ENCODE peak calls at places on chromosomes 4 and X, in six cellular contexts. H is fibroblast of pulmonary artery, A is DND-41, T is astrocyte of the spinal cord, Q is hepatocyte, Y is uterus. V is an unnamed sample.

GRCh38 chr4:23225024-23225423 is 532.3 kb downstream of the GBA3 start:
- DNase-seq in H (no peak), A (no peak), T (no peak), Q (no peak), Y (no peak), V (no peak)

GRCh38 chr4:169377367-169377766 is 106.6 kb upstream of the SH3RF1 start:
- DNase-seq in H (no peak), A (no peak), T (no peak), Q (no peak), Y (no peak), V (no peak)

GRCh38 chr4:137267024-137267423 is 265.3 kb downstream of the PCDH18 start:
- DNase-seq in H (peak), A (no peak), T (peak), Q (no peak), Y (no peak), V (no peak)

GRCh38 chrX:53997751-53998150 is 46.5 kb downstream of the PHF8 start:
- DNase-seq in H (no peak), A (no peak), T (no peak), Q (peak), Y (no peak), V (no peak)

GRCh38 chr4:141642068-141642467 is 5.7 kb downstream of the IL15 start:
- DNase-seq in H (no peak), A (no peak), T (no peak), Q (no peak), Y (no peak), V (no peak)

GRCh38 chr4:138301536-138301935 is 59.4 kb upstream of the SLC7A11 start:
- DNase-seq in H (no peak), A (no peak), T (no peak), Q (peak), Y (no peak), V (no peak)

GRCh38 chrX:38701073-38701472 is 100.2 kb upstream of the MID1IP1 start:
- DNase-seq in H (no peak), A (no peak), T (no peak), Q (no peak), Y (no peak), V (no peak)

GRCh38 chr4:108118505-108118904 is 50.2 kb downstream of the LEF1 start:
- DNase-seq in H (no peak), A (no peak), T (peak), Q (peak), Y (no peak), V (no peak)

GRCh38 chr4:70992354-70992753 is 1.1 kb upstream of the DCK start:
- DNase-seq in H (no peak), A (no peak), T (no peak), Q (peak), Y (no peak), V (no peak)

GRCh38 chr4:119059221-119059620 is 76.4 kb upstream of the MYOZ2 start:
- DNase-seq in H (no peak), A (no peak), T (no peak), Q (no peak), Y (no peak), V (no peak)

GRCh38 chrX:22952011-22952410 is 47.7 kb upstream of the DDX53 start:
- DNase-seq in H (peak), A (no peak), T (peak), Q (peak), Y (no peak), V (no peak)

GRCh38 chr4:5919044-5919443 is 26.2 kb upstream of the CRMP1 start:
- DNase-seq in H (no peak), A (no peak), T (no peak), Q (no peak), Y (no peak), V (no peak)

GRCh38 chr4:184668511-184669114 is 19.1 kb downstream of the PRIMPOL start:
- DNase-seq in H (peak), A (no peak), T (no peak), Q (no peak), Y (no peak), V (no peak)

GRCh38 chrX:139025822-139026221 is 314.3 kb upstream of the FGF13 start:
- DNase-seq in H (no peak), A (no peak), T (no peak), Q (no peak), Y (no peak), V (no peak)

GRCh38 chr4:18248611-18249010 is 227.1 kb upstream of the LCORL start:
- DNase-seq in H (no peak), A (no peak), T (no peak), Q (no peak), Y (no peak), V (no peak)

GRCh38 chr4:7186516-7187296 is 5.6 kb upstream of the SORCS2 start:
- DNase-seq in H (no peak), A (no peak), T (no peak), Q (no peak), Y (peak), V (no peak)

GRCh38 chr4:77342170-77342810 is 185.3 kb downstream of the CCNG2 start:
- DNase-seq in H (no peak), A (no peak), T (no peak), Q (peak), Y (no peak), V (no peak)

GRCh38 chrX:132009344-132009743 is 13.8 kb upstream of the STK26 start:
- DNase-seq in H (no peak), A (no peak), T (no peak), Q (no peak), Y (no peak), V (no peak)

GRCh38 chrX:132001127-132001526 is 22.0 kb upstream of the STK26 start:
- DNase-seq in H (no peak), A (no peak), T (no peak), Q (no peak), Y (no peak), V (no peak)

GRCh38 chrX:132004728-132005127 is 18.4 kb upstream of the STK26 start:
- DNase-seq in H (no peak), A (no peak), T (no peak), Q (no peak), Y (no peak), V (no peak)
- TF ChIP-seq CTCF in H (no peak), A (no peak), T (no peak), Q (no peak), Y (no peak), V (no peak)

GRCh38 chrX:119790977-119791436 is 423 bp downstream of the RPL39 start:
- DNase-seq in H (peak), A (peak), T (peak), Q (peak), Y (peak), V (no peak)
- TF ChIP-seq CTCF in H (peak), A (peak), T (peak), Q (peak), Y (no peak), V (peak)

DNA sequence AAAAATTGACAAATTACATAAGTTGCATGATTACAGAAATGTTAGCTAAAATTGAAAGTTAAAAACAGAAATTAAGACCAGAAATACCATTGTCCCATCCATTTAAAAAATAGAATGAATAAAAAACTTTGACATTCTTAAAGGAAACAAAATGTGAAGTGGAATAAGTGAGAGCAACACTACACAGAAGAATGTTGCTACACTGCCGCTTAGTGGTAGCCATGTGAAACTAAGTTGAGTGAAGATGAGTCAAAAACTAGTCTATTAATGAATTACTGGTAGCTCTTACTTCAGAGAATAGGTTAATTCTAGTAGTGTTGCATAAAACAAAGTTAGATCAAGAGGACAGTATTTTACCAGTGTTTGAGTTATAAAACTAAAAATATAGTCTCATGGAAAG is 571.0 kb upstream of the KLHL4 start:
- DNase-seq in H (peak), A (no peak), T (no peak), Q (peak), Y (no peak), V (no peak)
- TF ChIP-seq CTCF in H (peak), A (peak), T (peak), Q (peak), Y (no peak), V (no peak)

DNA sequence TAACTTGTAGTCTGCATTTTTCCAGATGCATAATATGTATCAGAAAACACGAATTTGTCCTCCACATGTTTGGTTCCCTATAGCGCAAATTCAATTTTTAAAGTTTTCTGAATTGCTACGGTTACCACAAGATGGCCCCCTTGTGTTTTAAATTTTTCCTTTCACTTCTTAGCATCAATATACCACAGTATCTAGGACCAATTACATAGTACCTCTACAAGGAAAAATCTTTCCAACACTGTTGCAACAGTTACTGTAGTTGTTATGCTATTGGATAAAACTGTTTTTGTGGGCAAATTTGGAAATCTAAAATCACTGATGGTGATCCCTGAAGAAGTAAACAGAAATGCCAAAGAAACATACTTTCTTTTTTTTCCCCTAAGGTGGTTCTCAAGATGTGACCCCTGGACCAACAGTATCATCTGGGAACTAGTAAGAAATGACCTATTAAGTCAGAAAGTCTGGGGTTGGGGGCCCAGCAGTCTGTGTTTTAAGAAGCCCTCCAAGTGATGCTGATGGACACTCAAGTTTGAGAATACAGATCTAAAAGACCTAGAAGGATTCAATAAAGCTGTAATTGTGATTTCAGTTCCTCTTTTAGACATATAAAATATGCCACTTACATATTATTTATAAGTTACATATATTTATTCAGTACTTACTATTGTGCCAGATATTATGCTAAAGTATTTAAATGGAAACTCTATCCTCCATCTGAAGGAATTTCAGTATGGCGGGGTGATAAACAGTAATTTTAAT is 3.1 kb downstream of the ZGRF1 start:
- DNase-seq in H (peak), A (no peak), T (peak), Q (peak), Y (no peak), V (no peak)
- TF ChIP-seq CTCF in H (peak), A (peak), T (peak), Q (peak), Y (peak), V (peak)

GRCh38 chr4:170497729-170498128 is 408.0 kb upstream of the AADAT start:
- DNase-seq in H (no peak), A (no peak), T (no peak), Q (no peak), Y (no peak), V (no peak)

GRCh38 chr4:170491981-170492380 is 402.2 kb upstream of the AADAT start:
- DNase-seq in H (no peak), A (no peak), T (no peak), Q (no peak), Y (no peak), V (no peak)

DNA sequence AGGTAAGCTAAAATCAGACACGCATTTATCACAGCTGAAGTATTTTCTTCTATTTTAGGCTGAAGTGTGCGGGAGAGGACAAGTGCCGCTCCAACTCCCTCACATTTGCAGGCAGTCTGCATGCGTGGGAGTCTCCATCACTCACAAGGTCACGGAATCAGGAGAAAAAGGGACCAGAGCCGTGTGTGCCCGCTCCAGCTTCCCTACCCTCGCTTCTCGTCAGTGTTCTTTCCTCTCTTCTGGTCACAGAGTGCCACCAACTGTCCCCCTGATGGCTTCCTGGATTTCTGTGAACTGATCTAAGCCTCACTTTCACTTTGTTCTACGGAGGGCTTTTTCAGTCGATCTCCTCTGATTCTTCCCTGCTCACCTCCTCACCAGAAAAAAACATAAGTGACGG is 407.3 kb upstream of the AADAT start:
- DNase-seq in H (no peak), A (peak), T (no peak), Q (no peak), Y (no peak), V (no peak)
- TF ChIP-seq CTCF in H (no peak), A (peak), T (no peak), Q (no peak), Y (no peak), V (no peak)

DNA sequence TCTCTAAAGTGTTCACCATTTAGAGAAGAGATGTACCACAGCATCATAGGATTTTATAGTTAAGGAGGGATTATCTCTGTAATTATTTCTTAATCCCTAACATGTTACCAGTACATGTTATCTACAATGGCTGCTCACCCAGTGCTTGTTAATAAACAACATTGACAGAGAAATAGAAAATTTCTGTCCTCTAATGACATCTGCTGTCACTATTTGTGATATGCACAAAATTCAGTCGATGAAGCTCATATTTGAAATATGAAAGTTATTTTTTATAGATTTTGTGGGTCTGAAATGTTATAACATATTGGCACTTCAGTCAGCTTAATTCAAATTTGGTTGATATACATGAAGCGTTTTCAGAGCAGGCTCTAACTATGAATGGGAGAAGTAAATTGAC is 48.8 kb upstream of the GRXCR1 start:
- DNase-seq in H (no peak), A (no peak), T (no peak), Q (no peak), Y (no peak), V (no peak)
- TF ChIP-seq CTCF in H (no peak), A (no peak), T (no peak), Q (no peak), Y (no peak), V (no peak)

GRCh38 chr4:115850799-115851509 is 737.5 kb upstream of the NDST4 start:
- DNase-seq in H (no peak), A (no peak), T (no peak), Q (no peak), Y (no peak), V (no peak)

GRCh38 chr4:115852767-115853091 is 739.3 kb upstream of the NDST4 start:
- DNase-seq in H (no peak), A (no peak), T (no peak), Q (no peak), Y (no peak), V (no peak)

DNA sequence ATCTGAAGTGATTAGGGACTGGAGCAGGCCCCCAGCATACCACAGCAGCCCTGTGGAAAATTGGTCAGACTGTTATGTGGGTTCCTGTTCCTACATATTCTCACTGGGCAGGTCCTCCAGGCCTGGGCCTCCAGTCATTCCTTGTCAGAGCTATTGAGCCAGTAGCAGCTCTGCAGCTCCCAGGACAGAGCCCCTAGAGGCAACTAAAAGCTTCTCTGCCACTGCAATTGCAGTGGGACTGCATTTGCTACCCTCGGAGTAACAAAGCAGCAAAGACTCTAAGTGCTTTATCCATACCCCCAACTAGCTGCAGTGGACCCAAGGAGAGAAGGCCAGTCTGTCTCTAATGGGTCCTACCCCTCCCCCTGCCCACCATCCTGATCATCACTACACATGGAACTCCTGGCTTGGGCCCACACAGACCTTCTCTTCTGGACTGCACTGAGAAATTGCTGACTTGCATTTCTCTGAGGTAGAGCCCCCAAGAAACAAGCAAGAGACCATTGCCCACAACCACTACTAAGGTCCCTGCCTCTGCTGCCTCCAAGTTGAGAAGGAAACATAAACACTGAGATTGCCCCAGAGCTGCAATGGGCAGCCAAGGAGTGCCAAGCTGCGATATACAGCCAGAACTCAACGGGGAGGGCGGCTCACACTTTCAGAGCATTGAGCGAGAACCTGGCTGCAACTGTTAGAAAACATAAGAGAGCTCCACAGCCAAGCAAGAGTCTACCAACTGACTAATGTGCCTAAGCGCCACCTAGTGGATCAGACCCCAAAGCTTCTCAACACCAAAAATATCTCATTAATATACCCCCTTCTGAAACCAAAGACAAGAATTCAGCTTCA is 738.7 kb upstream of the NDST4 start:
- DNase-seq in H (peak), A (peak), T (peak), Q (peak), Y (no peak), V (no peak)
- TF ChIP-seq CTCF in H (peak), A (peak), T (peak), Q (peak), Y (no peak), V (no peak)

DNA sequence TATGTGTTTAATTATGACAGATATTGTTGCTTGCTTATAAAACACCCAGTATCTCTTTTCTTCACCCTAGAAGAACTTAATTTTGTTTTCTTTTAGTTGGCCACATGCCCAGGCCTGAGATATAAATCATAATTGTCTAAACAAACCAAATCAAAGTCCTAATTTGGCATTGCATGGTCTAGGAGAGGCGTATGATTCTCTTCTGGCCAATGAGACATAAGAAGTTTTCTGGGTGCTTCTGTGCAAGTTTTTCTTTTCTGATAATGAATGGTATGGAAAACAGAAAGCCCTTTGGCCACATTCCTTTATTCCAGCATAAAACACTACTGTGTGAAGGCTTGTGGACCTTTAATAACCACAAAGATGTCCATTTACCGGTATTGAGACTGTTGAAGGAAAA is 192.9 kb upstream of the CTSO start:
- DNase-seq in H (no peak), A (no peak), T (peak), Q (no peak), Y (no peak), V (no peak)
- TF ChIP-seq CTCF in H (no peak), A (no peak), T (no peak), Q (no peak), Y (no peak), V (no peak)

GRCh38 chrX:1391707-1392375 is at the start of gene SLC25A6:
- DNase-seq in H (peak), A (peak), T (peak), Q (peak), Y (peak), V (peak)
- TF ChIP-seq CTCF in H (no peak), A (peak), T (no peak), Q (no peak), Y (peak), V (no peak)

DNA sequence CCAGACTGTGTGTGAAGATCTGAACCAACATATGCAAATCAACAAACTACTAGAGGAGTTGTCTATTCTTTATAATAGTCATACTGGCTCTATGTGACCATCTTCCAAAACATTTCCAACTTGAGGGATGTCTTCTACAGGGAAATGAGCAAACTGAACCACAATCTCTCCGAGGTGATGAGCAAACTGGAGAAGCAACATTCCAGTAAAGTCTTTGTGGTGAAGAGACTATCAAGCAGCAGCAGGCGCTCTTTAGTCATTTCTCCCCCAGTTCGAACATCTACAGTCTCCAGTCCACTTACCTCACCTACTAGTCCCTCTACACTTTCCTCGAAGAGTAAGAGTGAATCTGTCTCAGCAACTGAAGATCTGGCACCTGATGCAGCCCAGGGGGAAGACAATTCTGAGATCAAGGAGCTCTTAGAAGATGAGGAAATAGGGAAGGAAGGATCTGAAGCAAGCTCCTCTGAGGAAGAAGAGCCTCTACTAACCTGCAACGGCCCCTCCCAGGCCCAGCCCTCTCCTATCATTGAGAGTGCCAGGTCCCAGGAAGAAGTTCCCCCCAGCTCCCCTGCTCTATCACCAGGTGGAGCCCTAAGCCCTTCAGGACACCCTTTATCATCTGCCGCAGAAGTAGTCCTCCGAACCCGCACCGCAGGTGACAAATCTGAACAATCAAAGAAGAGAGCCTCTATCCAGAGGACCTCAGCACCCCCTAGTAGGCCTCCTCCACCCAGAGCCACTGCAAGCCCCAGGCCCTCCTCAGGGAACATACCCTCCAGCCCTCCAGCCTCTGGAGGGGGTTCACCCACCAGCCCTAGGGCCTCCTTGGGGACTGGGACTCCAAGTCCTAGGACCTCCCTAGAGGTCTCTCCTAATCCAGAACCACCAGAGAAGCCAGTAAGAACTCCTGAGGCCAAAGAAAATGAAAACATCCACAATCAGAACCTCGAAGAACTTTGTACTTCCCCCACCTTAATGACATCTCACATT is 98.1 kb downstream of the HNRNPD start:
- DNase-seq in H (no peak), A (no peak), T (no peak), Q (no peak), Y (no peak), V (no peak)
- TF ChIP-seq CTCF in H (no peak), A (peak), T (no peak), Q (no peak), Y (no peak), V (no peak)